ENCODE peak calls at places on chromosomes 13 and 19, in ten cellular contexts. P is endothelial cell; G is stimulated activated CD4-positive, alpha-beta T cell treated with anti-CD3 and anti-CD28 coated beads, TNF-alpha, amount 100 ng/mL, for 48 hours; N is kidney glomerular epithelial cell; R is NCI-H1436; I is NCI-H1417; E is epithelial cell of proximal tubule; J is stimulated activated CD8-positive, alpha-beta memory T cell treated with anti-CD3 and anti-CD28 coated beads, Interleukin-2, amount 100 ng/mL, for 1 hour; K is HFFc6; B is NCI-H774. F is an unnamed sample.

GRCh38 chr13:45518525-45519235 is 53.9 kb downstream of the COG3 start:
- DNase-seq in R (no peak), B (no peak), N (no peak), I (no peak), K (peak; percentile 75), E (no peak), G (no peak), J (no peak), P (no peak), F (peak; percentile 31)

GRCh38 chr13:46380242-46380641 is 6.8 kb downstream of the RUBCNL start:
- DNase-seq in B (no peak), I (no peak), G (no peak), J (no peak), E (no peak), P (no peak), N (no peak), K (no peak), R (no peak), F (no peak)

GRCh38 chr13:58999851-59000250 is 1163.9 kb downstream of the DIAPH3 start:
- DNase-seq in J (no peak), N (no peak), B (no peak), R (no peak), I (no peak), G (no peak), P (no peak), K (no peak), E (no peak), F (no peak)

GRCh38 chr13:98239156-98240076 is 62.3 kb upstream of the RNF113B start:
- DNase-seq in I (peak; percentile 87), J (no peak), P (no peak), G (no peak), R (peak; percentile 72), B (no peak), K (no peak), E (no peak), N (no peak), F (no peak)

GRCh38 chr13:113616991-113617749 is 32.6 kb downstream of the TFDP1 start:
- DNase-seq in N (peak; percentile 97), I (no peak), G (no peak), P (peak; percentile 15), J (no peak), B (peak; percentile 83), R (no peak), K (no peak), E (no peak), F (no peak)

GRCh38 chr19:30338878-30339623 is 33.1 kb upstream of the ZNF536 start:
- DNase-seq in I (no peak), J (no peak), R (no peak), K (no peak), B (no peak), N (no peak), E (no peak), G (no peak), P (no peak), F (no peak)

GRCh38 chr19:4647676-4648644 is 8.6 kb downstream of the TNFAIP8L1 start:
- DNase-seq in G (no peak), K (no peak), P (peak; percentile 79), J (no peak), N (no peak), R (no peak), B (no peak), I (no peak), E (no peak), F (no peak)

GRCh38 chr13:105063676-105064075 is 1471.8 kb downstream of the EFNB2 start:
- DNase-seq in K (no peak), G (no peak), I (no peak), P (no peak), N (no peak), E (no peak), B (no peak), J (no peak), R (no peak), F (no peak)

GRCh38 chr13:102470283-102470920 is 68.6 kb upstream of the FGF14 start:
- DNase-seq in K (no peak), R (no peak), B (no peak), P (no peak), I (no peak), N (no peak), G (no peak), E (no peak), J (no peak), F (peak; percentile 68)

GRCh38 chr19:55490478-55491436 is 2.5 kb downstream of the SSC5D start:
- DNase-seq in K (no peak), P (no peak), G (no peak), N (no peak), E (no peak), J (no peak), R (no peak), I (no peak), B (no peak), F (no peak)

GRCh38 chr13:52686381-52686780 is 33.7 kb downstream of the SUGT1 start:
- DNase-seq in B (no peak), P (no peak), I (no peak), K (no peak), E (no peak), R (no peak), G (no peak), J (no peak), N (no peak), F (peak; percentile 25)

GRCh38 chr19:45125975-45126493 is 33.1 kb downstream of the PPP1R37 start:
- DNase-seq in R (peak; percentile 56), K (peak; percentile 53), E (no peak), N (peak; percentile 39), G (peak; percentile 49), B (peak; percentile 40), I (peak; percentile 33), P (peak; percentile 81), J (peak; percentile 46), F (peak; percentile 57)